ENCODE peak calls at places on chromosomes 2 and 18, in four cellular contexts. G, T, C and A are unnamed samples. For H3K36me3, the result is how much of the 10 kb centered on the place peaks cover.

GRCh38 chr2:212619954-212620353 is 81.4 kb upstream of the ERBB4 start:
- DNase-seq in G (no peak), T (no peak), C (no peak), A (no peak)

GRCh38 chr2:37645363-37645762 is 26.1 kb downstream of the CDC42EP3 start:
- DNase-seq in G (no peak), T (no peak), C (peak), A (no peak)

GRCh38 chr2:74735544-74735943 is 81.5 kb downstream of the SEMA4F start:
- DNase-seq in G (no peak), T (no peak), C (no peak), A (no peak)

GRCh38 chr18:27075828-27076227 is 109.3 kb downstream of the CHST9 start:
- DNase-seq in G (no peak), T (no peak), C (no peak), A (no peak)

GRCh38 chr18:34957119-34957863 is 83.9 kb upstream of the MAPRE2 start:
- DNase-seq in G (no peak), T (no peak), C (no peak), A (no peak)

GRCh38 chr18:34153711-34154110 is 71.0 kb downstream of the NOL4 start:
- DNase-seq in G (no peak), T (no peak), C (no peak), A (peak)

GRCh38 chr2:95300391-95300938 is 3.3 kb downstream of the KCNIP3 start:
- DNase-seq in G (no peak), T (no peak), C (no peak), A (no peak)

GRCh38 chr2:3453196-3453845 is 66.0 kb downstream of the ADI1 start:
- DNase-seq in G (peak), T (no peak), C (no peak), A (no peak)

GRCh38 chr2:17736989-17737388 is 16.6 kb downstream of the SMC6 start:
- DNase-seq in G (no peak), T (no peak), C (no peak), A (no peak)

GRCh38 chr2:204265701-204266310 is 279.5 kb upstream of the PARD3B start:
- DNase-seq in G (no peak), T (no peak), C (no peak), A (no peak)

GRCh38 chr2:144143294-144144092 is 376.4 kb downstream of the ZEB2 start:
- DNase-seq in G (no peak), T (no peak), C (no peak), A (no peak)

GRCh38 chr2:236857781-236858180 is 227.9 kb upstream of the COPS8 start:
- DNase-seq in G (no peak), T (no peak), C (no peak), A (no peak)

GRCh38 chr2:97718051-97718882 is 4.9 kb downstream of the ZAP70 start:
- DNase-seq in G (no peak), T (no peak), C (no peak), A (no peak)

GRCh38 chr2:146579154-146579930 is 1265.5 kb upstream of the ACVR2A start:
- DNase-seq in G (no peak), T (no peak), C (no peak), A (no peak)

GRCh38 chr2:149145314-149146295 is 107.1 kb downstream of the LYPD6B start:
- DNase-seq in G (no peak), T (no peak), C (no peak), A (no peak)

DNA sequence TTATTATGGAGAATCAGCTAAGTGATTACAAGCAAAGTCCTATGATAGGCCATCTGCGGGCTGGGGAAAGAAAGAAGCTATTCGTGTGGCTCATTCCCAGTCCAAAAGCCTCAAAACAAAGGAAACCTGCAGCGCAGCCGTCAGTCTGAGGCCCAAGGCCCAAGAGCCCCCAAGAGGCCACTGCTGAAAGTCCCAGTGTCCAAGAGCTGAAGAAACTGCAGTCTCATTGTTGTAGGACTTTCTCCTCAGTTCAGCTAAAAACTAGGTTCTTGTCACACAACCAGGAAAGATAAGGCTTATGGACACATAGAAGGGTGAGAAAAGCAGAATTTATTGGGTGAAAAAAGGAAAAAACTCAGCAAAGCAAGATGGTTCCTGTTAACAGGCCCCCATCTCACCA is 143.2 kb downstream of the RHBDD1 start:
- DNase-seq in G (no peak), T (no peak), C (no peak), A (no peak)
- TF ChIP-seq CTCF in G (no peak), T (no peak), C (no peak), A (no peak)

GRCh38 chr18:13048061-13048605 is 57.0 kb downstream of the CEP192 start:
- DNase-seq in G (no peak), T (no peak), C (no peak), A (no peak)
- H3K36me3 ChIP-seq in G (under half), T (under half), C (half or more), A (under half)

GRCh38 chr18:59272221-59272888 is 899 bp downstream of the RAX start:
- DNase-seq in G (peak), T (no peak), C (no peak), A (no peak)

GRCh38 chr18:59275406-59275949 is 2.2 kb upstream of the RAX start:
- DNase-seq in G (peak), T (no peak), C (no peak), A (no peak)

GRCh38 chr18:59273936-59274928 is 978 bp upstream of the RAX start:
- DNase-seq in G (peak), T (no peak), C (no peak), A (no peak)

GRCh38 chr18:59271606-59272220 is 1.5 kb downstream of the RAX start:
- DNase-seq in G (no peak), T (no peak), C (no peak), A (no peak)

DNA sequence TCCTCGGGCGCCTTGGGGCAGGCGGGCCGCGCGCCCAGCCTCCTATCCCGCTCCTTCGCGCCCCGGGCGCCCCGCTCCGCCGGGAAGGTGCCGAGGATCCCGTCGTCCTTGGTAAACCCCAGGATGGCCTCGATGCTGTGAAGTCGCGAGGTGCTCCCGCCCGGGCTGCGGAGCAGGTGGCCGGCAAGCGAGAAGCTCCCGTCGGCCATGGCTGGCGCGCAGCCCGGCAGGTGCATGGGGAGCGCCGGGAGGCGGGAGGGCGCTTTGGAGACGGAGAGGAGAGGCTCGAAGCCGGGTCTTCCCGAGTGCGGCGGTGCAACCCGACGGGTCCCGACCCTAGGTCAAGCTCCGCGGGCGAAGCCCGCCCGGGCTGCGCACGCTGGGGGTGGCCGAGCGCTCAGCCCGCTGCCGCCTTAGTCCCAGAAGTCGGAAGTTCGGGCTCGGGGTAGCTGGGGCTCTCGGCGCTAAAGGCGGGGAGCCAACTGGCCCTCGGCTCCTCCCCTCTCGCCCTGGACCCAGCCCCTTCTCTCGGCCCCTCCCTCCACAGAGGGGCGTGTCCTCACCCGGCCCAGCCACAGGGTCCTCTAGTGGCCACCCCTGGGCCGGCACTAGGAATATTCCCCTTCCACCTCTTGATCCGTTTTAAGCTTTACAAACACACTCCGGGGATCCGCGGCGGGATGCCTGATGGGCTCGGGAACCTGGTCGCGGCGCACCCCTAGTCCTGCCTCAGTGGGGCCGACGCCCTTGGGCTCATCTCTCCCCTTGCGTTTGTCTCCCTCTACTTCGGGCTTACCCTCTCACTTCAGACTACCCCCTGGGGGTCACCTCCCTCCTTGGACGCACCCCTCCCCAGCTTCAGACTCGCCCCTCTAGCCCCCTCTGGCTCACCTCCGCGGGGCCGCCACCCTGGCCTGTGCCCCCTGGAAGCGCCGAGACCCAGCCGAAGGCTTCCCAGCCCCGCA is at the start of gene RAX:
- DNase-seq in G (peak), T (no peak), C (no peak), A (no peak)
- TF ChIP-seq CTCF in G (no peak), T (no peak), C (no peak), A (peak)

GRCh38 chr2:127314193-127314988 is 20.4 kb upstream of the ERCC3 start:
- DNase-seq in G (no peak), T (no peak), C (no peak), A (no peak)
- H3K36me3 ChIP-seq in G (under half), T (under half), C (half or more), A (under half)

DNA sequence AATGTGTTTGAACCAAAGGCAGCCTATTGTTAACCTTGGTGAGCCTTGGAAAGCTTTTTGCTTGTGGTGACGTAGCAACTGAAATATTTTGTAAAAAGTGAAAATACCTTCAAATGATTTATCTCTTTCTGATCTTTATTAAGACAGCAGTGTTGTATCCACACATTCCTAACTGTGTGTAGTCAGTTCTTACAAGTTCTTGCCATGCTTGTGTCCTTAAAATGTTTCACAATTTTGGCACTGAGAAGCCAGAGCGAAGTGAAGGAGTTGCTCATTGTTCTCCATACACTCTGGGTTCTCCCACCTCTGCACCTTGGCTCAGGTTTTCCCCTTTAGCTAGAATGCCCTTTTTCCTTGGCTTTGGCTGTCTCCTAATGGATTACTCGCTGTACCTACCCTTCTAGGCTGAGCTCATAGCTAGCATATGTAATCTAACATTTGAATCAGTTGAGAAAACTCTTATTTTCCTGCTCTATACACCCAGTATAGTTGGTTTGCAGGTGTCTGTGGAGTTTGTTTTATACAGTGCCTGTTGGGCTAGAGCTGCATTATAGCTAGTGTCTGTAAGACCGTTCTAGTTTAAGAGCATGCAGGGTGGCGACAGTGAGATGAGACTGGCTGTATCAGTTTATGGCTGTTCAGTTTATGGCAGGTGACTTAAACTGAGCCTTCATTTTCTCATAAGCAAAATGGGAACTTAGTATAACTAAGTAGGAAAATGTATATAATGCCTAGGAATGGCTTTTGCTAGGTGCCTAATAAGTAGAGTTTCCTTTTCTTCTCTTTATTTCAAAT is 45.5 kb downstream of the FMNL2 start:
- DNase-seq in G (no peak), T (no peak), C (no peak), A (no peak)
- TF ChIP-seq CTCF in G (no peak), T (no peak), C (no peak), A (no peak)

GRCh38 chr2:15510552-15510951 is 50.6 kb downstream of the NBAS start:
- DNase-seq in G (no peak), T (no peak), C (no peak), A (no peak)
- H3K36me3 ChIP-seq in G (under half), T (under half), C (under half), A (under half)

GRCh38 chr2:217909156-217909820 is 93.5 kb downstream of the TNS1 start:
- DNase-seq in G (no peak), T (peak), C (no peak), A (no peak)
- TF ChIP-seq CTCF in G (peak), T (no peak), C (no peak), A (peak)

DNA sequence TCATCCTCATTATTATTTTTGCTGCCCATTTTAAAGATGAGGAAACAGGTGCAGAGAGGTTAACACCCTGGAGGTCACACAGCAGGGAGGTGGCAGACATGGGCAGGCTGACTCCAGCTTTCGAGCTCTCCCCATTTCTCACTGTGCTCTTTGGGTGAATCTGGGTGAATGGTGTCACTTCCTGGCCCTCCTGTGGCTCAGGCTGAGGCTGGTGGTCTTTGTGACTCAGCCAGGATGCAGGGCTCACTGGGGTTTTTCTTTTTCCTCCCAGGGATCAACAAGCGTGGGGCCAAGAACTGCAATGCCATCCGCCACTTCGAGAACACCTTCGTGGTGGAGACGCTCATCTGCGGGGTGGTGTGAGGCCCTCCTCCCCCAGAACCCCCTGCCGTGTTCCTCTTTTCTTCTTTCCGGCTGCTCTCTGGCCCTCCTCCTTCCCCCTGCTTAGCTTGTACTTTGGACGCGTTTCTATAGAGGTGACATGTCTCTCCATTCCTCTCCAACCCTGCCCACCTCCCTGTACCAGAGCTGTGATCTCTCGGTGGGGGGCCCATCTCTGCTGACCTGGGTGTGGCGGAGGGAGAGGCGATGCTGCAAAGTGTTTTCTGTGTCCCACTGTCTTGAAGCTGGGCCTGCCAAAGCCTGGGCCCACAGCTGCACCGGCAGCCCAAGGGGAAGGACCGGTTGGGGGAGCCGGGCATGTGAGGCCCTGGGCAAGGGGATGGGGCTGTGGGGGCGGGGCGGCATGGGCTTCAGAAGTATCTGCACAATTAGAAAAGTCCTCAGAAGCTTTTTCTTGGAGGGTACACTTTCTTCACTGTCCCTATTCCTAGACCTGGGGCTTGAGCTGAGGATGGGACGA is 13.2 kb downstream of the ITM2C start:
- DNase-seq in G (no peak), T (no peak), C (no peak), A (no peak)
- H3K36me3 ChIP-seq in G (under half), T (under half), C (under half), A (under half)